ENCODE peak calls at places on chromosomes 13 and 19, in nine cellular contexts. U is non-pigmented ciliary epithelial cell; X is breast epithelium; F is T1000; D is GM13977; B is epithelial cell of esophagus; S is endodermal cell; Z is NCI-H1694 treated with DMSO at 0.1 percent for 48 hours; Y is CD8-positive, alpha-beta memory T cell. G is an unnamed sample.

GRCh38 chr13:97319088-97319487 is 97.0 kb downstream of the MBNL2 start:
- DNase-seq in U (no peak), X (no peak), F (no peak), D (no peak), B (no peak), S (no peak), Z (no peak), Y (no peak), G (no peak)

GRCh38 chr13:113095146-113096051 is 10.2 kb upstream of the F7 start:
- DNase-seq in U (no peak), X (no peak), F (no peak), D (no peak), B (no peak), S (no peak), Z (no peak), Y (no peak), G (no peak)

GRCh38 chr19:13888281-13888680 is 11.3 kb downstream of the NANOS3 start:
- DNase-seq in U (no peak), X (peak; percentile 66), F (no peak), D (no peak), B (peak; percentile 44), S (no peak), Z (peak; percentile 25), Y (no peak), G (no peak)

GRCh38 chr13:97976551-97977375 is 23.3 kb downstream of the IPO5 start:
- DNase-seq in U (no peak), X (no peak), F (no peak), D (peak; percentile 67), B (peak; percentile 15), S (peak; percentile 95), Z (peak; percentile 11), Y (no peak), G (no peak)

GRCh38 chr19:17719730-17720486 is 628 bp downstream of the MAP1S start:
- DNase-seq in U (no peak), X (peak; percentile 52), F (no peak), D (no peak), B (peak; percentile 83), S (peak; percentile 63), Z (no peak), Y (peak; percentile 10), G (no peak)

GRCh38 chr19:42255766-42256750 is 1.1 kb upstream of the ERF start:
- DNase-seq in U (no peak), X (peak; percentile 58), F (no peak), D (no peak), B (peak; percentile 60), S (peak; percentile 84), Z (no peak), Y (no peak), G (no peak)

GRCh38 chr13:33639640-33640080 is 178.3 kb upstream of the RFC3 start:
- DNase-seq in U (no peak), X (no peak), F (no peak), D (peak; percentile 17), B (peak; percentile 86), S (no peak), Z (no peak), Y (no peak), G (no peak)

GRCh38 chr13:73061478-73062275 is 2.9 kb downstream of the KLF5 start:
- DNase-seq in U (no peak), X (no peak), F (no peak), D (no peak), B (peak; percentile 88), S (peak; percentile 63), Z (no peak), Y (no peak), G (no peak)

GRCh38 chr19:9435279-9436268 is at the start of gene ZNF266:
- DNase-seq in U (peak; percentile 61), X (peak; percentile 83), F (peak; percentile 83), D (peak; percentile 92), B (peak; percentile 94), S (peak; percentile 96), Z (peak; percentile 62), Y (peak; percentile 90), G (peak; percentile 75)

GRCh38 chr13:38900188-38900587 is 90.4 kb downstream of the STOML3 start:
- DNase-seq in U (no peak), X (no peak), F (no peak), D (no peak), B (no peak), S (peak; percentile 70), Z (no peak), Y (no peak), G (no peak)

G was measured in retinal pigment epithelial cell.